ENCODE peak calls at places on chromosomes 5 and 9, in nine cellular contexts. A is heart left ventricle, Z is GM12891, K is H1, R is A549, H is adrenal gland, D is HCT116, B is GM12878, X is NB4. L is an unnamed sample.

GRCh38 chr5:129057329-129057728 is 37.2 kb upstream of the ISOC1 start:
- DNase-seq in K (no peak), X (no peak), D (no peak), Z (no peak), H (no peak), A (no peak), B (no peak), R (no peak), L (no peak)

GRCh38 chr5:30607301-30607700 is 586.2 kb upstream of the CDH6 start:
- DNase-seq in Z (no peak), D (no peak), R (no peak), H (no peak), B (no peak), K (no peak), X (no peak), A (no peak), L (no peak)

GRCh38 chr5:93305984-93306383 is 275.0 kb downstream of the NR2F1-AS1 start:
- DNase-seq in R (no peak), X (peak), Z (no peak), A (no peak), H (no peak), D (no peak), B (no peak), K (no peak), L (no peak)

GRCh38 chr9:130054428-130054786 is 701 bp downstream of the GPR107 start:
- DNase-seq in A (no peak), D (no peak), R (no peak), X (no peak), H (no peak), K (no peak), Z (no peak), B (no peak), L (no peak)

GRCh38 chr9:103802068-103802467 is 292.0 kb upstream of the SMC2 start:
- DNase-seq in Z (no peak), B (no peak), X (no peak), R (no peak), A (no peak), D (no peak), K (no peak), H (no peak), L (no peak)

GRCh38 chr5:176738851-176739250 is 71.5 kb upstream of the UNC5A start:
- DNase-seq in R (no peak), D (no peak), K (no peak), Z (no peak), B (no peak), A (no peak), H (peak), X (no peak), L (no peak)

GRCh38 chr9:109852561-109852960 is 72.6 kb downstream of the PALM2AKAP2 start:
- DNase-seq in K (no peak), X (no peak), H (no peak), A (no peak), R (no peak), Z (no peak), D (no peak), B (no peak), L (no peak)

GRCh38 chr9:35814106-35814840 is 569 bp downstream of the HINT2 start:
- DNase-seq in Z (no peak), B (no peak), H (peak), A (peak), D (no peak), K (no peak), R (peak), X (peak), L (peak)

GRCh38 chr5:10036136-10036535 is 213.6 kb downstream of the ATPSCKMT start:
- DNase-seq in R (no peak), D (no peak), X (peak), A (no peak), Z (no peak), H (no peak), B (no peak), K (no peak), L (no peak)

GRCh38 chr5:10860645-10861455 is 99.8 kb upstream of the DAP start:
- DNase-seq in A (no peak), R (no peak), X (no peak), H (no peak), K (no peak), D (no peak), B (no peak), Z (no peak), L (no peak)

GRCh38 chr9:89012294-89013042 is 21.2 kb downstream of the S1PR3 start:
- DNase-seq in H (no peak), R (no peak), D (no peak), Z (no peak), B (no peak), K (no peak), X (no peak), A (no peak), L (no peak)

GRCh38 chr9:79193001-79193400 is 378.8 kb upstream of the TLE4 start:
- DNase-seq in D (no peak), A (no peak), X (no peak), Z (no peak), H (no peak), R (no peak), B (no peak), K (no peak), L (no peak)

GRCh38 chr5:58773744-58774441 is 191.0 kb downstream of the RAB3C start:
- DNase-seq in A (peak), Z (no peak), H (peak), B (no peak), D (no peak), R (no peak), X (no peak), K (no peak), L (no peak)

GRCh38 chr9:76181020-76181641 is 213.1 kb downstream of the RFK start:
- DNase-seq in K (no peak), R (peak), D (peak), B (no peak), Z (no peak), X (no peak), A (no peak), H (no peak), L (no peak)

GRCh38 chr9:100277166-100277979 is 75.4 kb downstream of the TEX10 start:
- DNase-seq in K (no peak), R (no peak), A (no peak), H (no peak), B (no peak), X (peak), Z (no peak), D (no peak), L (no peak)

DNA sequence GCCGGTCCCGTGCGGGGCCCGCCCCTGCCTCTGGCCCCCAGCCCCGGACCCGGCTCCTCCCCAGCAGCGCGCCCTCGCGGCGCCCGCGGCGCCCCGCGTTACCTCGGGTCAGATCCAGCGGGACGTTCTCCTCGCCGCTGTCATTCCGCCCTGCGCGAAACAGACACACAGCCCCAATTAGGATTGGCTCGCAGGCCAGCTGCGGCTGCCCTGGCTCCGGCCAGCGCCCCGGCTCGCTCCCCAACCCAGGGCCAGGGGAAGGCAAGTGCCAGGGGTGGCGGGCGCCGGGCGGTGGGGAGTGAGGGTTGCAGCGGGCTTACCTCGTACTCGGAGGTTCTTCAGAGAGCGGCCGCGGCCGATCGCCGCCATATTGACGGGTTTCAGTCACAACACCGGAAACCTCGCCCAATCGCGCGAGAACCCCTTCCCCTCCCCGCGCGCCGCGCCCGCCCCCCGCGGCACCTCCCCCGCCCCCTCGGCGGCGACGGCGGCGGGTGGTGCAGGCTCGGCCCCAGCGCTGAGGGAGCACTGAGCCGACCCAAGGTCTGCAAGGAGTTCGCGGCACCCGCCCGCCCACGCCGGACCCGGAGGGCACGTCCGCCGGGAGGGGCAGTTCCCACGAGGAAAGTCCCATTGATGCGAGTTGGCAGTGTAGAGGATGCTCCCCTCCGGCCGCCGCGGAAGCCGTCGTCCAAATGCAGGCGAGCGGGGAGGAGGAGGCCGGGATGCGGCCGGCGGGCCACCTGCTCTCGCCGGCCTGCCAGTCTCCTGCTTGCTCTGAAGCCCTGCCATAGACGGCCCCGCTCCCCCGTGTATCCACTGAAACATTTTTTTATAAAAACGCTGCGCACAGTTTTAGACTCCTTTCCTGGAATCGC is at the start of gene RICTOR:
- DNase-seq in D (no peak), B (peak), A (peak), K (peak), X (peak), R (peak), H (peak), Z (peak), L (peak)
- TF ChIP-seq POLR2A in D (no peak), B (peak), A (peak), K (peak), X (peak), R (peak), H (peak), Z (peak), L (peak)

GRCh38 chr9:70415041-70415440 is 584 bp upstream of the KLF9 start:
- DNase-seq in X (no peak), K (no peak), B (no peak), H (no peak), A (no peak), Z (no peak), R (no peak), D (no peak), L (no peak)

GRCh38 chr9:70412678-70413426 is 1.6 kb downstream of the KLF9 start:
- DNase-seq in K (no peak), R (peak), X (peak), H (peak), Z (no peak), B (no peak), A (peak), D (no peak), L (peak)

GRCh38 chr9:70413427-70413797 is 1.0 kb downstream of the KLF9 start:
- DNase-seq in K (no peak), X (no peak), Z (peak), A (no peak), H (no peak), R (no peak), D (no peak), B (no peak), L (peak)

GRCh38 chr9:70415476-70415875 is 1.0 kb upstream of the KLF9 start:
- DNase-seq in H (no peak), X (no peak), A (no peak), K (no peak), Z (no peak), R (no peak), B (no peak), D (no peak), L (no peak)

GRCh38 chr9:70413798-70414775 is at the start of gene KLF9:
- DNase-seq in B (peak), R (peak), A (peak), K (peak), Z (peak), D (peak), H (peak), X (peak), L (peak)
- TF ChIP-seq POLR2A in B (peak), R (peak), A (peak), K (no peak), Z (no peak), D (no peak), H (peak), X (peak), L (peak)

DNA sequence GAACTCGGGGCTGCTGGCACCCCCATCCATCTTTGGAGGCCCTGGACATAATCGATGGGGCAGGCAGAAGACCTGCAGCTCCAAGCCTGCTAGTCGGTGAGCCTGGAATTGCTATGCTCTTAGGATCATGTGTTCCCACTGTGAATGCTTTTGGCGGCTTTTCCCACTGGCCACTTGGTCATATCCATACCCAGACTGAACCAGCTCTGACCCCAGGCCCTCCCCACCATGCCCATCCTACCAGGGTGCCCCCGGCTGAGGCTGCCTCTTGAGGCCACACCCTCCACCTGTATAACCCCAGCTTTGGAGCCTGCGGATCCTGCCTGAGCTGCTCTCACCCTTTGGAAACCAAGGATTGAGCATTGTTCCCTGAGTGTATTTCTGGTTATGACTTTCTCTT is 113.5 kb downstream of the TENT4A start:
- DNase-seq in H (no peak), D (no peak), B (no peak), X (no peak), A (no peak), Z (no peak), K (no peak), R (no peak), L (no peak)
- TF ChIP-seq POLR2A in H (no peak), D (no peak), B (no peak), X (no peak), A (no peak), Z (no peak), K (no peak), R (no peak), L (no peak)

GRCh38 chr5:148927307-148927946 is 101.0 kb downstream of the ADRB2 start:
- DNase-seq in X (no peak), Z (no peak), B (no peak), D (no peak), K (no peak), R (no peak), A (no peak), H (no peak), L (no peak)
- TF ChIP-seq POLR2A in X (no peak), Z (no peak), B (no peak), D (no peak), K (no peak), R (no peak), A (no peak), H (no peak), L (no peak)

DNA sequence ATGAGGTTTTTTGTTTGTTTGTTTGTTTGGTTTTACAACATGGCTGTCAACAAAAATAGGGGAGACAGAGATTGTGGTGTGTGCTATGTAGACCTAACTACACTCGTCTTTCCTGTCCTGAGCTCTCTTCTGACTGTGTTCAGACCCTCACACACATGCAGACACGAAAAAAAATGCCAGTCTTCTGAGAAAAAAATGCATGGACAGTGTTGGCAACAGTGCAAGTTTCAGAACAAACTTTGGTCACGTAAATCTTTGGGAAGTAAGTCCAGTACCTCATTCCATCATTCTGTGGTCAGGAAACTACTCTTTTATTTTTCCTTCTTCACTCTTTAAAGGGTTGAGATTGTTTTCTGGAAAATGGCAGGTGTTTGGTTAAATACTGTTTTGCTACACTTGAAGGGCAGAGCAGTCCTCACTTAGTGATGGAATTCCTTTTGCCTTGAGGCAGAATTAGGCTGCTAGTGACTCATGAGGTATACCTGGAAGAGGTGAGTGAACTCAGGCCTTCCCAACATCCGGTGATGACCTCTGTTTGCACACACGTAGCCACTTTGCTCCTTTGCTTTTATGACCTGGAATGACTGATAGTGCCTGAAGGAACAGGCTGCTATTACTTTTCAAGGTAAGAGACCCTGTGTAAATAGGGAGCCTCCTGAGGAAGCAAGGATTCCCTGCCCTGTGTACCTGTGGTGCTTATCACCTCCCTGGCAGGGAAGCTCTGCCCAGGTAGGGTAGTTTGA is 81.6 kb upstream of the TNFAIP8 start:
- DNase-seq in A (no peak), K (no peak), Z (no peak), H (no peak), R (no peak), X (peak), B (no peak), D (peak), L (no peak)
- TF ChIP-seq POLR2A in A (no peak), K (no peak), Z (no peak), H (no peak), R (no peak), X (no peak), B (no peak), D (no peak), L (no peak)

L was measured in erythroblast.